ENCODE peak calls at places on chromosomes 16 and 17, in ten cellular contexts. P is fibroblast of pulmonary artery, I is omental fat pad, Z is GM23338, B is ascending aorta, G is lower lobe of right lung, J is AG10803, L is AG04450, V is RWPE1, O is LNCaP clone FGC. Y is an unnamed sample.

GRCh38 chr17:56389356-56389755 is 204.1 kb upstream of the NOG start:
- DNase-seq in L (no peak), G (no peak), J (no peak), I (no peak), V (no peak), B (no peak), P (no peak), Z (no peak), O (no peak), Y (no peak)

GRCh38 chr16:3091551-3091950 is 7.5 kb downstream of the ZSCAN10 start:
- DNase-seq in J (no peak), B (no peak), G (no peak), P (no peak), O (no peak), I (no peak), Z (no peak), L (no peak), V (no peak), Y (no peak)

GRCh38 chr17:73042225-73042624 is 50.3 kb downstream of the SLC39A11 start:
- DNase-seq in O (no peak), P (no peak), G (no peak), L (no peak), I (no peak), B (no peak), J (no peak), V (no peak), Z (no peak), Y (no peak)

GRCh38 chr16:2151188-2152091 is 3.0 kb downstream of the RAB26 start:
- DNase-seq in B (no peak), P (no peak), V (no peak), Z (peak), L (no peak), I (no peak), J (no peak), G (no peak), O (no peak), Y (no peak)

GRCh38 chr17:82943751-82944150 is 103.9 kb upstream of the ZNF750 start:
- DNase-seq in O (no peak), G (peak), I (no peak), B (no peak), Z (no peak), V (no peak), J (no peak), P (no peak), L (no peak), Y (no peak)

GRCh38 chr17:1323336-1323735 is 43.9 kb downstream of the TRARG1 start:
- DNase-seq in V (no peak), B (no peak), L (no peak), O (no peak), Z (peak), G (peak), J (no peak), I (no peak), P (peak), Y (no peak)

GRCh38 chr17:13503526-13503925 is 98.2 kb downstream of the HS3ST3A1 start:
- DNase-seq in J (no peak), O (no peak), L (no peak), Z (no peak), V (no peak), P (no peak), G (no peak), B (no peak), I (no peak), Y (no peak)

GRCh38 chr16:27313422-27314160 is at the start of gene IL4R:
- DNase-seq in B (peak), L (peak), P (peak), O (peak), V (peak), I (peak), G (peak), Z (peak), J (peak), Y (peak)

GRCh38 chr17:78306913-78307312 is 53.0 kb downstream of the SOCS3 start:
- DNase-seq in Z (no peak), I (no peak), L (no peak), V (no peak), G (no peak), B (no peak), O (no peak), P (no peak), J (no peak), Y (no peak)

GRCh38 chr17:74860229-74860998 is 729 bp upstream of the GRIN2C start:
- DNase-seq in V (no peak), P (no peak), Z (peak), L (no peak), G (no peak), B (no peak), J (no peak), O (no peak), I (no peak), Y (no peak)

GRCh38 chr16:68626557-68626956 is 18.6 kb upstream of the CDH3 start:
- DNase-seq in J (no peak), G (no peak), O (no peak), L (no peak), V (no peak), P (no peak), B (no peak), I (no peak), Z (no peak), Y (no peak)

GRCh38 chr17:80830020-80830780 is 161.4 kb upstream of the CHMP6 start:
- DNase-seq in B (no peak), O (no peak), V (no peak), L (no peak), Z (no peak), P (no peak), I (no peak), J (no peak), G (no peak), Y (no peak)

GRCh38 chr16:81939164-81940067 is 71.9 kb downstream of the SDR42E1 start:
- DNase-seq in G (no peak), V (no peak), P (no peak), O (no peak), Z (peak), J (no peak), I (no peak), B (no peak), L (no peak), Y (no peak)

GRCh38 chr16:28068976-28069375 is 5.5 kb upstream of the GSG1L start:
- DNase-seq in J (no peak), P (no peak), I (no peak), O (no peak), B (no peak), G (no peak), L (no peak), Z (no peak), V (no peak), Y (no peak)

GRCh38 chr17:7261377-7262191 is 694 bp downstream of the CLDN7 start:
- DNase-seq in Z (peak), I (no peak), P (no peak), G (peak), V (no peak), J (no peak), B (no peak), L (no peak), O (no peak), Y (no peak)

GRCh38 chr17:63930951-63931575 is 1.1 kb downstream of the CD79B start:
- DNase-seq in G (peak), V (no peak), O (no peak), L (no peak), I (no peak), B (peak), J (no peak), P (no peak), Z (peak), Y (no peak)

GRCh38 chr16:25143898-25144297 is 32.4 kb downstream of the LCMT1 start:
- DNase-seq in Z (peak), V (no peak), L (no peak), I (no peak), G (no peak), O (peak), J (no peak), B (no peak), P (no peak), Y (peak)

GRCh38 chr17:2689411-2690164 is 22.0 kb downstream of the CLUH start:
- DNase-seq in J (no peak), L (no peak), G (peak), P (no peak), I (peak), Z (no peak), B (no peak), V (no peak), O (no peak), Y (no peak)

GRCh38 chr17:75130632-75131277 is 787 bp downstream of the NT5C start:
- DNase-seq in L (no peak), Z (peak), O (no peak), P (peak), G (peak), B (no peak), V (peak), J (peak), I (no peak), Y (peak)

GRCh38 chr16:3855142-3855541 is 25.4 kb downstream of the CREBBP start:
- DNase-seq in B (no peak), Z (no peak), G (no peak), P (no peak), V (no peak), O (no peak), J (no peak), L (no peak), I (no peak), Y (no peak)

GRCh38 chr17:32142038-32142856 is at the start of gene RHOT1:
- DNase-seq in B (peak), O (peak), I (no peak), G (peak), P (peak), L (peak), J (peak), V (peak), Z (peak), Y (peak)

GRCh38 chr17:35345926-35346771 is 27.3 kb downstream of the SLFN11 start:
- DNase-seq in O (no peak), V (no peak), P (peak), L (no peak), I (peak), G (peak), B (no peak), Z (peak), J (peak), Y (peak)

GRCh38 chr17:50935201-50936124 is 69.3 kb upstream of the TOB1 start:
- DNase-seq in B (peak), Z (no peak), I (no peak), O (peak), J (no peak), V (peak), G (peak), P (no peak), L (no peak), Y (no peak)

GRCh38 chr16:75074920-75075687 is 41.5 kb downstream of the LDHD start:
- DNase-seq in V (no peak), Z (no peak), P (peak), J (no peak), I (no peak), B (peak), O (no peak), L (no peak), G (no peak), Y (no peak)

GRCh38 chr16:1677339-1677738 is 740 bp upstream of the JPT2 start:
- DNase-seq in P (no peak), Z (peak), B (no peak), V (no peak), O (no peak), G (no peak), L (no peak), J (no peak), I (no peak), Y (no peak)

GRCh38 chr16:1481906-1482835 is 6.6 kb downstream of the PTX4 start:
- DNase-seq in I (no peak), P (no peak), B (no peak), G (no peak), O (no peak), J (no peak), L (no peak), Z (no peak), V (no peak), Y (no peak)

GRCh38 chr16:82096641-82097040 is 61.6 kb downstream of the HSD17B2 start:
- DNase-seq in P (no peak), V (no peak), J (no peak), L (no peak), Z (no peak), G (no peak), I (no peak), B (no peak), O (no peak), Y (no peak)

GRCh38 chr16:9047689-9048301 is 43.6 kb upstream of the HAPSTR1 start:
- DNase-seq in O (peak), V (peak), G (peak), P (peak), I (peak), L (peak), J (peak), B (peak), Z (peak), Y (peak)

GRCh38 chr16:65700599-65700998 is 578.7 kb upstream of the CDH11 start:
- DNase-seq in G (no peak), V (no peak), B (no peak), P (peak), I (no peak), L (no peak), Z (no peak), J (peak), O (no peak), Y (no peak)

GRCh38 chr16:65710107-65710506 is 588.2 kb upstream of the CDH11 start:
- DNase-seq in O (no peak), G (no peak), P (no peak), B (no peak), I (no peak), Z (no peak), V (no peak), J (no peak), L (no peak), Y (no peak)

GRCh38 chr16:65698943-65699342 is 577.1 kb upstream of the CDH11 start:
- DNase-seq in Z (no peak), L (no peak), V (no peak), B (no peak), I (no peak), O (no peak), J (peak), P (peak), G (no peak), Y (no peak)

GRCh38 chr16:65702707-65703402 is 581.0 kb upstream of the CDH11 start:
- DNase-seq in L (no peak), O (no peak), G (no peak), B (no peak), P (no peak), J (no peak), Z (no peak), V (no peak), I (no peak), Y (no peak)

DNA sequence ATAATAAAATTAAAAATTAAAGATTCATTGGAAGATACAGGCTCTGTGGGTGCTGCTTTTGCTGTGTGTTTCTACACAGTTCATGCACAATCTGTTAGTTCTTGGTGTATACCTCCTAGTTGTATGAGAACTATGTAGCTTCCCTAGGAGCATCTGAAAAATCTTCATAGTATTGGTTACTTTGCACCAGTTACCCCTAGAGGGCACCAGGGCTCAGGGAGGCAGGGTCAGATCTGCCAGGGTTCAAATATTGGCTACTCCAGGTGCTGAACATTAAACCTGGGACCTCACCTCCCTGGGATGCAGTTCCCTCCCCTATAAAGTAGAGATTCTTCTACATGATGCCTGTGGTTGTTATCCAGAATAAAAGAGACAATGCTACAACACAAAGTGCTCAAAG is 583.0 kb upstream of the CDH11 start:
- DNase-seq in O (no peak), I (no peak), J (no peak), P (no peak), Z (peak), B (no peak), G (no peak), L (no peak), V (no peak), Y (no peak)
- TF ChIP-seq CTCF in O (peak), I (no peak), J (peak), P (peak), Z (peak), B (no peak), G (no peak), L (peak), V (no peak), Y (no peak)

GRCh38 chr17:17882182-17882581 is 45.4 kb upstream of the SREBF1 start:
- DNase-seq in V (no peak), J (no peak), Z (peak), O (no peak), B (no peak), L (no peak), P (no peak), G (no peak), I (no peak), Y (no peak)
- TF ChIP-seq CTCF in V (no peak), J (no peak), Z (no peak), O (no peak), B (no peak), L (no peak), P (no peak), G (no peak), I (no peak), Y (no peak)

GRCh38 chr16:77374384-77374783 is 60.5 kb downstream of the ADAMTS18 start:
- DNase-seq in B (no peak), P (no peak), V (peak), L (no peak), O (peak), I (no peak), Z (peak), J (no peak), G (no peak), Y (peak)

GRCh38 chr16:77373726-77374125 is 61.1 kb downstream of the ADAMTS18 start:
- DNase-seq in O (no peak), Z (no peak), V (no peak), J (no peak), L (no peak), G (no peak), B (no peak), P (no peak), I (no peak), Y (no peak)

GRCh38 chr16:77375396-77375795 is 59.4 kb downstream of the ADAMTS18 start:
- DNase-seq in V (no peak), Z (no peak), J (no peak), L (no peak), P (no peak), O (no peak), I (no peak), G (no peak), B (no peak), Y (no peak)

GRCh38 chr16:77376358-77376757 is 58.5 kb downstream of the ADAMTS18 start:
- DNase-seq in V (no peak), B (no peak), G (no peak), I (no peak), Z (peak), O (no peak), L (no peak), P (no peak), J (no peak), Y (no peak)
- TF ChIP-seq CTCF in V (no peak), B (no peak), G (no peak), I (no peak), Z (peak), O (no peak), L (no peak), P (peak), J (peak), Y (no peak)

GRCh38 chr17:61453563-61453962 is 1.3 kb downstream of the TBX4 start:
- DNase-seq in I (no peak), J (no peak), L (no peak), B (no peak), V (no peak), G (no peak), Z (no peak), O (no peak), P (no peak), Y (no peak)

GRCh38 chr17:61449707-61450640 is 2.2 kb upstream of the TBX4 start:
- DNase-seq in O (peak), Z (no peak), G (no peak), L (no peak), V (no peak), I (no peak), P (no peak), B (no peak), J (no peak), Y (no peak)

GRCh38 chr17:61451538-61452300 is 503 bp upstream of the TBX4 start:
- DNase-seq in O (no peak), L (no peak), Z (peak), V (no peak), B (no peak), P (no peak), G (no peak), J (no peak), I (no peak), Y (no peak)

GRCh38 chr17:61452301-61453290 is at the start of gene TBX4:
- DNase-seq in J (no peak), B (no peak), Z (peak), O (no peak), P (no peak), G (no peak), I (no peak), V (no peak), L (no peak), Y (no peak)

DNA sequence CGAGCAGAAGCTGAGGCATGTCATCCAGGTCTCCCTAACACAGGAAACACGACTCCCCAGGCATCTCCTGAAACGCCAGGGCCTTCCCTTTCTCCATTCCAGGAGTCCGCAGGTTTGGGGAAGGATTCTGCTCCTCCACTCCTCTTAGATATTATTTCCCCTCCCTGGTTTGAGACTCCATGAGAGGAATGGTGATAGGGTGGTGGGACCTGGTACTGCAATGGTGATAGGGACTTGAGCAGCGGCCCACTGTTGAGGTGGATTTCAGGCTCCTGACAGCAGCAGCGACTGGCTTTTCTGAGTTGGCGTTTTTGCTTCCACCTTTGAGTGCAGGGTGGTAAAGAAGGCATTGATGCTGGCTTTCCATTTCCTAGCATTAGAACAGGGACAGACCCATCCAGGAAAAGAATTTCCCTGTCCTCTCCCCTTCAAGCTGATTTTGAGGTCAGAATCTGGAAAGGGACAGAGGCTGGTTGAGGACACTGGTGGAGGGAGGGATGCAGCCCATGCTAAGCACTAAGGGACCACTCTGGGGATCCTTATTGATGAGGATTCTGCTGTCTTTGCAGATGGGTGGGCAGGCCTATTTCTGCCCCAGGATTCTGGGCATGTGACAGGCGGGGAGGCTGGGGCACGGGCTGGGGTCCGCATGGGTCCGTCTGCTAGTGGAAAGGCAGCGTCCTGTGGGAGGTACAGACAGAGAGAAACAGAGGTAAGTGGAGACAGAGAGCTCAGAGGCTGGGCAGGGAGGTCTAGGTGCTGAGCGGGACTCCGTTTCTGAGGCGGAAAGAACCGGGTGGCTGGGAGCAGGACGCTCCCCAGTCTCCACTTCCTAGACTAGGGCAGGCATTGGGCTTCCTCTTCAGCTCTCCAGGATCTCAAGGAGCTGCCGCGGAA is 1.3 kb upstream of the TBX4 start:
- DNase-seq in O (no peak), B (no peak), P (no peak), G (no peak), J (no peak), I (no peak), L (no peak), Z (peak), V (no peak), Y (no peak)
- TF ChIP-seq CTCF in O (no peak), B (no peak), P (no peak), G (no peak), J (no peak), I (no peak), L (no peak), Z (no peak), V (no peak), Y (no peak)

DNA sequence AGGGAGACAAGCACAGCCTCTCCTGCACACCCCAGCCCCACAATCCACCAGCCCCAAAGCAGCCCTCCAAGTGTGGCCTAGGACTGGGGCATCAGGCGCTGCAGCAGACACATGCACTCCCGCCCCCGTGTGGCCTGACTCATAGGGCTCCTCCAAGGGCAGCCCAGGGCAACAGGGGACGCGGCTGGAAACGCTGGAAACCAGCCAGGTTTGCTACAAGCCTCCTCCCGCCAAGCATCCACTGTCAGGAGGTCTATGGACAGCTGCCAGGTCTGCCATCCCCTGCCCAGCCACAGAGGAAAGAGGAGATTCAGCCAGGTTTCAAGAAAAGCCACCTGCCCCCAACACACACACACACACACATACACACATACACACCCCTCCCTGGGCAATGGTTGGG is 25.8 kb downstream of the SRCIN1 start:
- DNase-seq in B (no peak), J (no peak), I (no peak), V (peak), O (no peak), Z (peak), L (no peak), G (peak), P (peak), Y (no peak)
- TF ChIP-seq CTCF in B (no peak), J (peak), I (no peak), V (peak), O (no peak), Z (peak), L (peak), G (no peak), P (peak), Y (no peak)